ENCODE peak calls at places on chromosomes 5 and 9, in five cellular contexts. G, E, T, B and O are unnamed samples.

GRCh38 chr9:127763918-127764384 is 14.5 kb downstream of the SH2D3C start:
- DNase-seq in G (peak), E (no peak), T (peak), B (peak), O (no peak)

GRCh38 chr5:86979801-86980510 is 287.7 kb upstream of the RASA1 start:
- DNase-seq in G (no peak), E (peak), T (no peak), B (peak), O (no peak)

GRCh38 chr9:90343360-90343759 is 299.3 kb downstream of the DIRAS2 start:
- DNase-seq in G (no peak), E (peak), T (no peak), B (peak), O (no peak)

GRCh38 chr9:132020272-132020671 is 59.4 kb downstream of the MED27 start:
- DNase-seq in G (no peak), E (no peak), T (no peak), B (no peak), O (no peak)

GRCh38 chr9:111952559-111952958 is 55.9 kb downstream of the UGCG start:
- DNase-seq in G (no peak), E (peak), T (no peak), B (peak), O (peak)

GRCh38 chr5:42813533-42813932 is 1.8 kb upstream of the SELENOP start:
- DNase-seq in G (no peak), E (no peak), T (no peak), B (no peak), O (no peak)

GRCh38 chr9:16058131-16058549 is 505.3 kb downstream of the CCDC171 start:
- DNase-seq in G (no peak), E (peak), T (no peak), B (peak), O (peak)

GRCh38 chr5:78959767-78960166 is 25.3 kb downstream of the ARSB start:
- DNase-seq in G (no peak), E (no peak), T (no peak), B (no peak), O (no peak)

GRCh38 chr5:38871790-38872551 is 26.2 kb downstream of the OSMR start:
- DNase-seq in G (no peak), E (peak), T (peak), B (peak), O (peak)

GRCh38 chr5:114319821-114320220 is 42.0 kb upstream of the KCNN2 start:
- DNase-seq in G (no peak), E (peak), T (no peak), B (no peak), O (no peak)

GRCh38 chr9:128072144-128073021 is 4.4 kb downstream of the SLC25A25 start:
- DNase-seq in G (peak), E (peak), T (no peak), B (peak), O (no peak)

GRCh38 chr5:16617272-16617973 is 626 bp upstream of the RETREG1 start:
- DNase-seq in G (no peak), E (no peak), T (no peak), B (no peak), O (no peak)

GRCh38 chr5:37875051-37875787 is 35.4 kb upstream of the GDNF start:
- DNase-seq in G (no peak), E (peak), T (no peak), B (peak), O (no peak)

GRCh38 chr5:56328753-56329560 is 95.8 kb upstream of the ANKRD55 start:
- DNase-seq in G (no peak), E (peak), T (no peak), B (peak), O (peak)

GRCh38 chr9:97983524-97984187 is 515 bp downstream of the ANP32B start:
- DNase-seq in G (peak), E (peak), T (peak), B (peak), O (no peak)

GRCh38 chr9:129617167-129617566 is 3.7 kb downstream of the C9orf50 start:
- DNase-seq in G (peak), E (peak), T (no peak), B (peak), O (peak)

GRCh38 chr9:135075234-135076142 is 12.0 kb upstream of the OLFM1 start:
- DNase-seq in G (no peak), E (no peak), T (no peak), B (peak), O (no peak)

GRCh38 chr9:79470957-79471356 is 100.8 kb upstream of the TLE4 start:
- DNase-seq in G (no peak), E (no peak), T (no peak), B (no peak), O (no peak)

GRCh38 chr9:4423207-4423610 is 67.1 kb upstream of the SLC1A1 start:
- DNase-seq in G (no peak), E (no peak), T (no peak), B (no peak), O (no peak)

GRCh38 chr9:80074439-80074838 is 502.7 kb downstream of the TLE4 start:
- DNase-seq in G (no peak), E (no peak), T (no peak), B (no peak), O (no peak)

GRCh38 chr5:128494516-128494915 is 43.5 kb downstream of the FBN2 start:
- DNase-seq in G (peak), E (no peak), T (no peak), B (no peak), O (no peak)

GRCh38 chr5:173802670-173803165 is 85.4 kb upstream of the CPEB4 start:
- DNase-seq in G (no peak), E (peak), T (no peak), B (peak), O (no peak)

GRCh38 chr5:67680109-67680508 is 483.5 kb upstream of the CD180 start:
- DNase-seq in G (no peak), E (peak), T (no peak), B (peak), O (no peak)

GRCh38 chr5:141517902-141518610 is 29.2 kb downstream of the PCDHGC5 start:
- DNase-seq in G (no peak), E (peak), T (no peak), B (peak), O (no peak)

GRCh38 chr5:53326420-53327153 is 153.8 kb upstream of the FST start:
- DNase-seq in G (no peak), E (peak), T (no peak), B (peak), O (no peak)

GRCh38 chr9:136771907-136772306 is 7.6 kb upstream of the LCN15 start:
- DNase-seq in G (no peak), E (no peak), T (no peak), B (no peak), O (no peak)

GRCh38 chr9:14573319-14573718 is 119.9 kb downstream of the ZDHHC21 start:
- DNase-seq in G (no peak), E (no peak), T (no peak), B (no peak), O (no peak)

GRCh38 chr5:174972291-174972690 is 247.9 kb downstream of the MSX2 start:
- DNase-seq in G (no peak), E (no peak), T (no peak), B (no peak), O (no peak)

GRCh38 chr9:122389799-122390481 is 19.1 kb downstream of the PTGS1 start:
- DNase-seq in G (peak), E (no peak), T (no peak), B (no peak), O (no peak)

GRCh38 chr5:36156124-36156601 is 4.3 kb downstream of the SKP2 start:
- DNase-seq in G (no peak), E (peak), T (no peak), B (peak), O (peak)

GRCh38 chr5:138979684-138980275 is 104.6 kb upstream of the LRRTM2 start:
- DNase-seq in G (no peak), E (no peak), T (peak), B (no peak), O (no peak)

GRCh38 chr9:90838098-90838497 is 36.5 kb downstream of the SYK start:
- DNase-seq in G (peak), E (no peak), T (no peak), B (peak), O (no peak)

GRCh38 chr9:69899491-69899890 is 78.9 kb downstream of the CFAP95 start:
- DNase-seq in G (no peak), E (no peak), T (no peak), B (no peak), O (no peak)
- H3K4me2 ChIP-seq in G (no peak), E (no peak), T (no peak), B (peak), O (peak)

GRCh38 chr9:114330636-114331035 is 967 bp downstream of the ORM2 start:
- DNase-seq in G (no peak), E (no peak), T (no peak), B (no peak), O (no peak)
- H3K9ac ChIP-seq in G (no peak), E (no peak), T (no peak), B (no peak), O (no peak)

GRCh38 chr5:150642991-150643710 is 2.7 kb downstream of the SYNPO start:
- DNase-seq in G (no peak), E (no peak), T (no peak), B (no peak), O (no peak)
- H3K4me2 ChIP-seq in G (no peak), E (peak), T (no peak), B (peak), O (peak)

GRCh38 chr5:40685952-40686351 is 6.2 kb downstream of the PTGER4 start:
- DNase-seq in G (no peak), E (peak), T (no peak), B (no peak), O (no peak)

GRCh38 chr5:40691894-40692293 is 12.2 kb downstream of the PTGER4 start:
- DNase-seq in G (no peak), E (no peak), T (no peak), B (no peak), O (no peak)

GRCh38 chr5:40688127-40688756 is 8.5 kb downstream of the PTGER4 start:
- DNase-seq in G (peak), E (peak), T (peak), B (peak), O (no peak)

GRCh38 chr5:40687316-40687715 is 7.6 kb downstream of the PTGER4 start:
- DNase-seq in G (no peak), E (peak), T (no peak), B (no peak), O (no peak)

DNA sequence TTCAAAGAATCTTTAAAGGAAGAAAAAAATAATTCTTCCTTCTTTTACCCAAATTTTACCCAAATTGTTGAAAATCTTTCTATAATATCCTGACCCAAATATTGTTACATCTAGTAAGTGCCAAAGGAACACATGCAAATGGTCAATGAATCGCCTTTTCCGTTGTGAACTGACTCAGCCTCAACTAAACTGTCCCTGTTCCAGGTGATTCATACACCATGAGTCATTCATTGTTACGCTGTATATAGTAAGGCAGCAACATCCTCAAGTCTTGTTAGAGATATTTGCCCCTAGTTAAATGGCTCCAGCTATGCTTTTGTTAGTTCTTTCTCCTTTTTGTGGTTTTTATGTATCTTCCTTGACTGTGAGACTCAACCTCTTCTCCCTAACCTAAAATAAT is 9.7 kb downstream of the PTGER4 start:
- DNase-seq in G (no peak), E (peak), T (peak), B (peak), O (peak)
- H3K9ac ChIP-seq in G (no peak), E (no peak), T (no peak), B (no peak), O (no peak)

GRCh38 chr5:177269976-177270375 is 33.5 kb downstream of the RAB24 start:
- DNase-seq in G (no peak), E (no peak), T (no peak), B (no peak), O (peak)
- H3K4me2 ChIP-seq in G (no peak), E (no peak), T (no peak), B (no peak), O (peak)